ENCODE peak calls at places on chromosomes 11 and 22, in ten cellular contexts. B is heart right ventricle, Z is Caco-2, N is adipocyte, E is lower lobe of right lung, L is fibroblast of mammary gland, G is ovary, O is A673, C is PC-3, Y is brain microvascular endothelial cell. H is an unnamed sample.

GRCh38 chr11:104011031-104011430 is 25.4 kb upstream of the DDI1 start:
- DNase-seq in B (no peak), Z (no peak), N (no peak), E (no peak), L (peak), G (no peak), O (no peak), C (no peak), Y (no peak), H (no peak)

GRCh38 chr11:6681949-6682348 is 1.2 kb downstream of the MRPL17 start:
- DNase-seq in B (no peak), Z (no peak), N (peak), E (no peak), L (no peak), G (no peak), O (peak), C (peak), Y (peak), H (no peak)

GRCh38 chr11:109865558-109866186 is 227.5 kb upstream of the ZC3H12C start:
- DNase-seq in B (peak), Z (no peak), N (no peak), E (no peak), L (no peak), G (no peak), O (peak), C (peak), Y (no peak), H (no peak)

GRCh38 chr11:126702987-126703386 is 297.6 kb downstream of the KIRREL3 start:
- DNase-seq in B (peak), Z (no peak), N (no peak), E (no peak), L (no peak), G (no peak), O (no peak), C (no peak), Y (no peak), H (no peak)

GRCh38 chr11:44015624-44016007 is 32.2 kb upstream of the ACCSL start:
- DNase-seq in B (no peak), Z (no peak), N (no peak), E (no peak), L (no peak), G (no peak), O (no peak), C (no peak), Y (no peak), H (no peak)

GRCh38 chr11:128715691-128716153 is 21.9 kb downstream of the FLI1 start:
- DNase-seq in B (peak), Z (no peak), N (peak), E (no peak), L (peak), G (no peak), O (no peak), C (peak), Y (peak), H (no peak)

GRCh38 chr11:119592642-119593041 is 136.4 kb downstream of the NECTIN1 start:
- DNase-seq in B (no peak), Z (no peak), N (no peak), E (no peak), L (peak), G (no peak), O (no peak), C (no peak), Y (no peak), H (peak)

GRCh38 chr11:64207247-64208085 is 945 bp downstream of the FERMT3 start:
- DNase-seq in B (peak), Z (no peak), N (no peak), E (peak), L (peak), G (no peak), O (peak), C (peak), Y (peak), H (no peak)

GRCh38 chr11:68543594-68543993 is 83.0 kb downstream of the PPP6R3 start:
- DNase-seq in B (no peak), Z (no peak), N (no peak), E (no peak), L (no peak), G (no peak), O (no peak), C (no peak), Y (no peak), H (no peak)

GRCh38 chr11:121630041-121630440 is 177.3 kb upstream of the SORL1-AS1 start:
- DNase-seq in B (no peak), Z (no peak), N (peak), E (no peak), L (peak), G (no peak), O (peak), C (peak), Y (peak), H (no peak)

GRCh38 chr11:31325162-31325561 is 44.4 kb downstream of the DCDC1 start:
- DNase-seq in B (no peak), Z (no peak), N (peak), E (no peak), L (peak), G (no peak), O (peak), C (peak), Y (peak), H (no peak)

GRCh38 chr11:60978546-60979380 is 7.3 kb downstream of the CD6 start:
- DNase-seq in B (no peak), Z (peak), N (no peak), E (no peak), L (no peak), G (no peak), O (peak), C (no peak), Y (no peak), H (no peak)

GRCh38 chr22:43501951-43502874 is 90.4 kb downstream of the MPPED1 start:
- DNase-seq in B (no peak), Z (no peak), N (no peak), E (no peak), L (no peak), G (no peak), O (no peak), C (no peak), Y (no peak), H (no peak)

GRCh38 chr11:67345949-67346819 is 7.2 kb downstream of the POLD4 start:
- DNase-seq in B (no peak), Z (peak), N (peak), E (no peak), L (peak), G (no peak), O (peak), C (peak), Y (peak), H (peak)

GRCh38 chr11:34180045-34180813 is 74.8 kb downstream of the NAT10 start:
- DNase-seq in B (no peak), Z (no peak), N (no peak), E (no peak), L (no peak), G (no peak), O (no peak), C (no peak), Y (no peak), H (no peak)

GRCh38 chr22:31243339-31244043 is 31.4 kb downstream of the LIMK2 start:
- DNase-seq in B (no peak), Z (peak), N (peak), E (no peak), L (no peak), G (no peak), O (no peak), C (peak), Y (no peak), H (no peak)

GRCh38 chr11:68200639-68201038 is 12.5 kb downstream of the KMT5B start:
- DNase-seq in B (no peak), Z (no peak), N (peak), E (no peak), L (peak), G (no peak), O (peak), C (no peak), Y (no peak), H (no peak)

GRCh38 chr11:5234390-5234834 is at the start of gene HBD:
- DNase-seq in B (no peak), Z (no peak), N (peak), E (no peak), L (no peak), G (no peak), O (no peak), C (no peak), Y (peak), H (no peak)

GRCh38 chr11:113839842-113840241 is 35.5 kb downstream of the USP28 start:
- DNase-seq in B (no peak), Z (no peak), N (no peak), E (no peak), L (no peak), G (no peak), O (no peak), C (no peak), Y (no peak), H (no peak)

GRCh38 chr11:34926831-34927132 is 10.4 kb downstream of the PDHX start:
- DNase-seq in B (no peak), Z (no peak), N (peak), E (no peak), L (peak), G (no peak), O (no peak), C (peak), Y (no peak), H (no peak)

GRCh38 chr11:2399488-2400068 is 972 bp upstream of the TSSC4 start:
- DNase-seq in B (no peak), Z (no peak), N (peak), E (no peak), L (peak), G (peak), O (peak), C (no peak), Y (no peak), H (no peak)

GRCh38 chr11:8082391-8083087 is 1.5 kb downstream of the TUB start:
- DNase-seq in B (no peak), Z (no peak), N (peak), E (no peak), L (peak), G (no peak), O (no peak), C (no peak), Y (no peak), H (no peak)

GRCh38 chr11:130037881-130038601 is 31.7 kb upstream of the APLP2 start:
- DNase-seq in B (no peak), Z (no peak), N (no peak), E (no peak), L (peak), G (no peak), O (no peak), C (peak), Y (peak), H (no peak)

GRCh38 chr22:49402169-49402568 is 425.5 kb downstream of the BRD1 start:
- DNase-seq in B (no peak), Z (no peak), N (no peak), E (peak), L (no peak), G (no peak), O (no peak), C (no peak), Y (no peak), H (no peak)

GRCh38 chr22:21026783-21027692 is 5.3 kb downstream of the SLC7A4 start:
- DNase-seq in B (no peak), Z (peak), N (peak), E (no peak), L (peak), G (peak), O (no peak), C (no peak), Y (peak), H (peak)

GRCh38 chr11:62614275-62614674 is 1.2 kb downstream of the ROM1 start:
- DNase-seq in B (no peak), Z (no peak), N (no peak), E (no peak), L (no peak), G (no peak), O (no peak), C (peak), Y (no peak), H (no peak)

GRCh38 chr11:44434191-44434590 is 124.3 kb upstream of the ALX4 start:
- DNase-seq in B (no peak), Z (no peak), N (no peak), E (no peak), L (no peak), G (no peak), O (no peak), C (no peak), Y (no peak), H (no peak)

GRCh38 chr11:65854161-65854592 is 3.8 kb downstream of the CFL1 start:
- DNase-seq in B (no peak), Z (peak), N (no peak), E (no peak), L (no peak), G (no peak), O (no peak), C (no peak), Y (no peak), H (no peak)

GRCh38 chr11:125351045-125351867 is 144.8 kb downstream of the FEZ1 start:
- DNase-seq in B (no peak), Z (no peak), N (no peak), E (peak), L (no peak), G (no peak), O (no peak), C (no peak), Y (no peak), H (no peak)

GRCh38 chr11:67056640-67057409 is at the start of gene RHOD:
- DNase-seq in B (no peak), Z (peak), N (peak), E (peak), L (no peak), G (peak), O (no peak), C (peak), Y (no peak), H (peak)

GRCh38 chr11:84140386-84141169 is 854.4 kb upstream of the CCDC90B start:
- DNase-seq in B (no peak), Z (no peak), N (no peak), E (no peak), L (no peak), G (no peak), O (no peak), C (no peak), Y (no peak), H (no peak)

GRCh38 chr11:106076421-106076922 is 675 bp downstream of the KBTBD3 start:
- DNase-seq in B (no peak), Z (no peak), N (no peak), E (no peak), L (no peak), G (no peak), O (no peak), C (peak), Y (no peak), H (peak)

GRCh38 chr11:12137938-12138731 is 27.7 kb downstream of the MICAL2 start:
- DNase-seq in B (no peak), Z (peak), N (no peak), E (no peak), L (peak), G (no peak), O (no peak), C (no peak), Y (peak), H (no peak)

GRCh38 chr11:35387341-35387982 is 31.9 kb downstream of the SLC1A2 start:
- DNase-seq in B (no peak), Z (no peak), N (no peak), E (no peak), L (peak), G (no peak), O (peak), C (peak), Y (no peak), H (no peak)

GRCh38 chr22:33382427-33382826 is 324.2 kb upstream of the SYN3 start:
- DNase-seq in B (no peak), Z (no peak), N (no peak), E (no peak), L (no peak), G (no peak), O (no peak), C (no peak), Y (no peak), H (no peak)

GRCh38 chr22:49849161-49850020 is 4.3 kb upstream of the ZBED4 start:
- DNase-seq in B (no peak), Z (no peak), N (no peak), E (no peak), L (no peak), G (no peak), O (no peak), C (no peak), Y (no peak), H (no peak)

GRCh38 chr22:23180893-23181762 is 819 bp downstream of the BCR start:
- DNase-seq in B (no peak), Z (no peak), N (no peak), E (peak), L (no peak), G (no peak), O (peak), C (peak), Y (no peak), H (no peak)

GRCh38 chr22:27620367-27621154 is 181.0 kb downstream of the MN1 start:
- DNase-seq in B (no peak), Z (no peak), N (no peak), E (no peak), L (no peak), G (no peak), O (no peak), C (peak), Y (no peak), H (no peak)

DNA sequence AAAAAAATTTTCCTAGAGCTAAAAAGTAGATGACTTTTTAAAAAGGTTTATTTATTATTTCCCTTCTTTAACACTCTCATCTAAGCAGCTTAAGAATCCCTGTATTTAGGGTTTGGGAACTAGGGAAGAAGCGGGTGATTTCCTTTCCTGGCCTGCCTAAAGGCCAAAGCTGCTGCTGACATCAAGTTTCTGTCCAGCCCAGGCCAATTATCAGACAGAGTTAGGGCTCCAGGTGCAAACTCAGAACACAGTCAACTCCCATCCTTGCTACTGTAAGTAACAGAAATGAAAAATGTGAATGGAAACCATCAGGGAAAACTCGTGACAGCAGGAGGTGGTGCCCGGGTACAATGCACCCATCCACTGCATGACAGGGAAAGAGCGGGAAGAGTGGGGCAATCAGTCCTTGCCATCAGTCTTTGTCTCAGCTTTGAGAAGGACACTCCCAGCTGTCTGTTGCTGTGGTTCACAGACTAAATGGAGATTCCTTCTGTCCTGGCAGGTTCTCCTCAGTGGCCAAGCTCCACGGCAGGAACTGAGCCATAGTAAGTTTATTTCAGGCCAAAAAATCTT is 109.0 kb downstream of the CCDC81 start:
- DNase-seq in B (no peak), Z (no peak), N (no peak), E (no peak), L (no peak), G (no peak), O (no peak), C (no peak), Y (no peak), H (no peak)
- H3K4me3 ChIP-seq in B (no peak), Z (no peak), N (no peak), E (no peak), L (no peak), G (no peak), O (no peak), C (no peak), Y (no peak), H (no peak)

GRCh38 chr22:47155131-47155885 is 392.9 kb downstream of the TBC1D22A start:
- DNase-seq in B (no peak), Z (no peak), N (no peak), E (no peak), L (no peak), G (no peak), O (no peak), C (no peak), Y (no peak), H (no peak)
- H3K4me3 ChIP-seq in B (peak), Z (no peak), N (peak), E (no peak), L (no peak), G (no peak), O (no peak), C (peak), Y (no peak), H (no peak)

GRCh38 chr11:118263109-118263508 is 988 bp downstream of the MPZL2 start:
- DNase-seq in B (no peak), Z (no peak), N (no peak), E (no peak), L (no peak), G (no peak), O (no peak), C (no peak), Y (no peak), H (no peak)
- H3K4me3 ChIP-seq in B (peak), Z (peak), N (no peak), E (peak), L (no peak), G (peak), O (no peak), C (peak), Y (no peak), H (peak)

GRCh38 chr22:35609761-35610160 is 7.4 kb downstream of the MB start:
- DNase-seq in B (no peak), Z (no peak), N (no peak), E (peak), L (no peak), G (no peak), O (no peak), C (no peak), Y (no peak), H (no peak)
- H3K4me3 ChIP-seq in B (no peak), Z (no peak), N (no peak), E (no peak), L (no peak), G (no peak), O (no peak), C (no peak), Y (no peak), H (no peak)

GRCh38 chr11:18390088-18390487 is 4.3 kb upstream of the LDHA start:
- DNase-seq in B (no peak), Z (no peak), N (no peak), E (no peak), L (no peak), G (no peak), O (no peak), C (no peak), Y (no peak), H (no peak)
- H3K4me3 ChIP-seq in B (no peak), Z (no peak), N (no peak), E (no peak), L (no peak), G (no peak), O (no peak), C (no peak), Y (no peak), H (no peak)